ENCODE peak calls at places on chromosomes 13 and 19, in five cellular contexts. G is A549, P is ovary, D is stomach, E is spleen. V is an unnamed sample.

GRCh38 chr13:96677029-96677428 is 317.2 kb downstream of the OXGR1 start:
- DNase-seq in G (no peak), P (no peak), D (no peak), E (no peak), V (no peak)

GRCh38 chr13:55999709-56000108 is 1141.0 kb upstream of the PRR20A start:
- DNase-seq in G (no peak), P (no peak), D (no peak), E (no peak), V (no peak)

GRCh38 chr13:109900320-109900719 is 113.9 kb upstream of the IRS2 start:
- DNase-seq in G (no peak), P (no peak), D (no peak), E (no peak), V (no peak)

GRCh38 chr13:45446181-45446580 is 18.6 kb upstream of the COG3 start:
- DNase-seq in G (no peak), P (no peak), D (no peak), E (no peak), V (no peak)

GRCh38 chr19:23436944-23437343 is 41.7 kb upstream of the ZNF91 start:
- DNase-seq in G (peak; percentile 37), P (no peak), D (no peak), E (no peak), V (no peak)

GRCh38 chr13:26324867-26325266 is 70.9 kb downstream of the CDK8 start:
- DNase-seq in G (no peak), P (no peak), D (no peak), E (no peak), V (no peak)

GRCh38 chr13:43107780-43108179 is 84.4 kb downstream of the DNAJC15 start:
- DNase-seq in G (no peak), P (no peak), D (no peak), E (no peak), V (no peak)

GRCh38 chr19:49677232-49677881 is at the start of gene PRMT1:
- DNase-seq in G (peak; percentile 76), P (peak; percentile 78), D (no peak), E (peak; percentile 92), V (no peak)

GRCh38 chr13:42707596-42707995 is 73.8 kb upstream of the FAM216B start:
- DNase-seq in G (no peak), P (no peak), D (no peak), E (no peak), V (no peak)

GRCh38 chr19:46975918-46976782 is 43.5 kb upstream of the NPAS1 start:
- DNase-seq in G (peak; percentile 58), P (peak; percentile 96), D (peak; percentile 97), E (peak; percentile 84), V (peak; percentile 90)

DNA sequence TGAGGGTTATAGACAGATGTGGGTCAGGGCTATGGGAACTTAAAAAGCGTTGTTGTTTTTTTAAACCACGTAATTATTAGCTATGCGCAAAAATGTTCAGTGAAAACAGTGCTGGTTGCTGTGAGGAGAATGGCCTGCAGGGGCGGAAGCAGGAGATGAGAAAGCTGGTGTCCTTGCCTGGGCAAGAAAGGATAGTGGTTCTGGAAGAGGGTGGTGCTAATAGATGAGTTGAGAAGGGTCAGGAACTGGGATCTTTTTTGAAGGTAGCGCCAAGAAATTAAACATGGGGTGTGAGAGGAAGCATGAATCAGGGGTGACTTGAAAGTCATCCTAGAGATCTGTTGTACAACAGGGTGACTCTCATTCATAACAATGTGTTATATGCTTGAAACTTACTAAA is 4.8 kb upstream of the SMG9 start:
- DNase-seq in G (peak; percentile 82), P (no peak), D (no peak), E (no peak), V (no peak)
- H3K4me3 ChIP-seq in G (no peak overlapping the region), P (no peak overlapping the region), D (no peak overlapping the region), E (no peak overlapping the region), V (no peak overlapping the region)

GRCh38 chr13:77523386-77523785 is 12.1 kb upstream of the SCEL start:
- DNase-seq in G (no peak), P (no peak), D (no peak), E (no peak), V (no peak)
- H3K27ac ChIP-seq in G (peak overlapping the region; percentile 38), P (no peak overlapping the region), D (no peak overlapping the region), E (no peak overlapping the region), V (no peak overlapping the region)

GRCh38 chr13:20521388-20521787 is 4.3 kb downstream of the CRYL1 start:
- DNase-seq in G (no peak), P (no peak), D (no peak), E (no peak), V (no peak)

GRCh38 chr13:20526664-20527063 is 1.0 kb upstream of the CRYL1 start:
- DNase-seq in G (no peak), P (no peak), D (no peak), E (no peak), V (no peak)

GRCh38 chr13:20528451-20528850 is 2.8 kb upstream of the CRYL1 start:
- DNase-seq in G (no peak), P (no peak), D (no peak), E (no peak), V (no peak)

GRCh38 chr13:20525601-20526544 is at the start of gene CRYL1:
- DNase-seq in G (peak; percentile 33), P (peak; percentile 78), D (peak; percentile 82), E (peak; percentile 96), V (peak; percentile 86)

GRCh38 chr13:20525144-20525600 is 485 bp downstream of the CRYL1 start:
- DNase-seq in G (no peak), P (peak; percentile 38), D (peak; percentile 41), E (peak; percentile 88), V (peak; percentile 39)
- H3K4me3 ChIP-seq in G (peak overlapping the region; percentile 97), P (peak overlapping the region; percentile 81), D (peak overlapping the region; percentile 64), E (peak overlapping the region; percentile 80), V (peak overlapping the region; percentile 55)

GRCh38 chr19:18173572-18174294 is at the start of gene IFI30:
- DNase-seq in G (peak; percentile 45), P (peak; percentile 84), D (peak; percentile 96), E (peak; percentile 97), V (peak; percentile 65)
- H3K27ac ChIP-seq in G (peak within 1 kb of the TSS; percentile 77), P (peak within 1 kb of the TSS; percentile 27), D (peak within 1 kb of the TSS; percentile 84), E (peak within 1 kb of the TSS; percentile 95), V (peak within 1 kb of the TSS; percentile 52)

GRCh38 chr13:98761979-98762616 is 9.6 kb upstream of the SLC15A1 start:
- DNase-seq in G (no peak), P (no peak), D (no peak), E (no peak), V (no peak)
- H3K4me3 ChIP-seq in G (no peak overlapping the region), P (peak overlapping the region; percentile 8), D (peak overlapping the region; percentile 25), E (peak overlapping the region; percentile 49), V (peak overlapping the region; percentile 23)

V was measured in heart right ventricle.